ENCODE peak calls at places on chromosomes 7 and 10, in seven cellular contexts. R is substantia nigra; L is neural progenitor cell; V is naive thymus-derived CD4-positive, alpha-beta T cell; D is OCI-LY7; C is left ventricle myocardium inferior; J is lower lobe of right lung. A is an unnamed sample.

GRCh38 chr10:60434418-60435046 is 44.9 kb upstream of the ANK3 start:
- DNase-seq in R (peak; percentile 40), L (peak; percentile 61), V (no peak), D (peak; percentile 49), C (no peak), J (no peak), A (no peak)

GRCh38 chr10:103833731-103834365 is 21.5 kb downstream of the SH3PXD2A start:
- DNase-seq in R (no peak), L (no peak), V (no peak), D (peak; percentile 58), C (peak; percentile 67), J (peak; percentile 57), A (no peak)

GRCh38 chr7:151091431-151091830 is 5.2 kb downstream of the AGAP3 start:
- DNase-seq in R (no peak), L (peak; percentile 70), V (no peak), D (peak; percentile 42), C (no peak), J (no peak), A (no peak)

GRCh38 chr10:104441601-104442000 is 88.0 kb downstream of the CFAP58 start:
- DNase-seq in R (no peak), L (no peak), V (no peak), D (no peak), C (no peak), J (no peak), A (peak; percentile 52)

GRCh38 chr7:107687656-107688055 is 27.0 kb downstream of the SLC26A4 start:
- DNase-seq in R (no peak), L (no peak), V (no peak), D (no peak), C (no peak), J (no peak), A (no peak)

GRCh38 chr7:70336536-70336935 is 738.3 kb downstream of the AUTS2 start:
- DNase-seq in R (no peak), L (no peak), V (no peak), D (no peak), C (no peak), J (no peak), A (no peak)

GRCh38 chr7:121020243-121020642 is 31.7 kb downstream of the CPED1 start:
- DNase-seq in R (no peak), L (no peak), V (no peak), D (no peak), C (no peak), J (no peak), A (no peak)

GRCh38 chr7:2270495-2270894 is 28.5 kb downstream of the NUDT1 start:
- DNase-seq in R (no peak), L (peak; percentile 23), V (no peak), D (no peak), C (no peak), J (no peak), A (no peak)

GRCh38 chr10:129764901-129765663 is 199.0 kb downstream of the EBF3 start:
- DNase-seq in R (no peak), L (no peak), V (no peak), D (no peak), C (no peak), J (peak; percentile 6), A (no peak)

GRCh38 chr7:372939-373791 is 83.2 kb downstream of the FOXL3 start:
- DNase-seq in R (no peak), L (peak; percentile 62), V (no peak), D (no peak), C (peak; percentile 7), J (no peak), A (no peak)

GRCh38 chr7:117827861-117828260 is 45.4 kb downstream of the CTTNBP2 start:
- DNase-seq in R (no peak), L (no peak), V (no peak), D (no peak), C (no peak), J (no peak), A (peak; percentile 22)

GRCh38 chr10:24000271-24000813 is 208.6 kb upstream of the KIAA1217 start:
- DNase-seq in R (no peak), L (no peak), V (no peak), D (no peak), C (no peak), J (no peak), A (no peak)

GRCh38 chr7:67753891-67754290 is 757.3 kb downstream of the TYW1 start:
- DNase-seq in R (no peak), L (no peak), V (no peak), D (no peak), C (no peak), J (no peak), A (no peak)

GRCh38 chr7:45921699-45922519 is 837 bp upstream of the IGFBP3 start:
- DNase-seq in R (no peak), L (peak; percentile 88), V (no peak), D (peak; percentile 4), C (peak; percentile 66), J (peak; percentile 51), A (no peak)

GRCh38 chr10:127293640-127294039 is 97.2 kb upstream of the INSYN2A start:
- DNase-seq in R (no peak), L (no peak), V (peak; percentile 85), D (no peak), C (no peak), J (no peak), A (no peak)

GRCh38 chr10:5155951-5156350 is 29.0 kb downstream of the AKR1C8 start:
- DNase-seq in R (no peak), L (no peak), V (no peak), D (no peak), C (no peak), J (no peak), A (no peak)

GRCh38 chr7:1934756-1935155 is 264.7 kb downstream of the ELFN1 start:
- DNase-seq in R (no peak), L (no peak), V (no peak), D (no peak), C (no peak), J (no peak), A (no peak)

GRCh38 chr10:6204063-6204340 is 1.3 kb downstream of the PFKFB3 start:
- DNase-seq in R (no peak), L (peak; percentile 66), V (peak; percentile 52), D (peak; percentile 52), C (no peak), J (peak; percentile 80), A (no peak)

GRCh38 chr7:98646465-98646864 is 29.4 kb downstream of the NPTX2 start:
- DNase-seq in R (no peak), L (no peak), V (no peak), D (no peak), C (no peak), J (no peak), A (no peak)

GRCh38 chr7:121931149-121931922 is 58.4 kb downstream of the PTPRZ1 start:
- DNase-seq in R (no peak), L (no peak), V (no peak), D (no peak), C (no peak), J (no peak), A (no peak)

GRCh38 chr10:14356921-14357320 is 26.2 kb upstream of the FRMD4A start:
- DNase-seq in R (no peak), L (no peak), V (no peak), D (no peak), C (no peak), J (no peak), A (no peak)

GRCh38 chr7:129144095-129144833 is at the start of gene TSPAN33:
- DNase-seq in R (peak; percentile 69), L (peak; percentile 95), V (peak; percentile 57), D (peak; percentile 78), C (peak; percentile 81), J (peak; percentile 80), A (no peak)

GRCh38 chr7:128840326-128841170 is 10.3 kb downstream of the FLNC start:
- DNase-seq in R (no peak), L (no peak), V (no peak), D (no peak), C (peak; percentile 15), J (no peak), A (no peak)

DNA sequence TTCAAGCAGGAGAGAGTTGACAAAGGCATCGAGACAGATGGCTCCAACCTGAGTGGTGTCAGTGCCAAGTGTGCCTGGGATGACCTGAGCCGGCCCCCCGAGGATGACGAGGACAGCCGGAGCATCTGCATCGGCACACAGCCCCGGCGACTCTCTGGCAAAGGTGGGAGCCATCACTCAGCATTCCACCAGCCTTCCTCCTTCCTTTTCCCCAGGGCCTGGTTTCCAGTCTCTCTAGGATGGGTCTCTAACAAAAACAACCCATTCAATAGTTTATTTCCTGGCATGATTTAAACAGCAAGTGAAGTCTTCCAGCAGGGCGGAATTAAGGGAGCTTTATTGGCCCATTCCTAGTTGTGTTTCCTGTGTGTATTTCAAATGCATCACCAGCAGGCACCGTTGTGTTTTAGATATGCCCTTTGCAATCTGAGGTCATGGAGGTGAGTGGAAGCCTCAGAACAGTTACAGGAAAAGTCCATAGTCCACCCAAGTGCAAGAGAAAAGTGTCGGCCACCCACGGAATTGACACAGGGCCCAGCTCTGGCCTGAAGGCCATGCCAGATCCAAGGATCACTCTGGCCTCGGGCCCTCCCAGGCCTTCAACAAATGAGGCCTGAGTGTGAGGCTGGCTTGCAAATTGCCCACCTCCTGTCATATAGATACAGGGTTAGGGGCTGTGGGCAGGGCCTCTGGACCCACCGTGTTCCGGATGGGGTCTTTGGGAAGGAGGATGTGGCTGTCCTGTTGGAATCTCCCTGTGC is 47.0 kb upstream of the TRIM8 start:
- DNase-seq in R (no peak), L (no peak), V (no peak), D (no peak), C (peak; percentile 64), J (no peak), A (no peak)
- H3K27ac ChIP-seq in R (no peak overlapping the region), L (no peak overlapping the region), V (no peak overlapping the region), D (no peak overlapping the region), C (peak overlapping the region; percentile 89), J (peak overlapping the region; percentile 47), A (no peak overlapping the region)

GRCh38 chr7:17016402-17017010 is 134.7 kb upstream of the AGR3 start:
- DNase-seq in R (no peak), L (no peak), V (no peak), D (no peak), C (no peak), J (no peak), A (no peak)

GRCh38 chr7:17021205-17021604 is 139.4 kb upstream of the AGR3 start:
- DNase-seq in R (no peak), L (no peak), V (no peak), D (no peak), C (no peak), J (no peak), A (peak; percentile 69)

GRCh38 chr7:17015575-17015974 is 133.8 kb upstream of the AGR3 start:
- DNase-seq in R (no peak), L (no peak), V (no peak), D (no peak), C (no peak), J (no peak), A (no peak)

GRCh38 chr7:17020250-17020649 is 138.5 kb upstream of the AGR3 start:
- DNase-seq in R (no peak), L (no peak), V (no peak), D (no peak), C (no peak), J (no peak), A (no peak)

GRCh38 chr7:17019106-17019505 is 137.3 kb upstream of the AGR3 start:
- DNase-seq in R (no peak), L (no peak), V (no peak), D (no peak), C (no peak), J (no peak), A (no peak)
- H3K27ac ChIP-seq in R (no peak overlapping the region), L (no peak overlapping the region), V (no peak overlapping the region), D (no peak overlapping the region), C (no peak overlapping the region), J (no peak overlapping the region), A (no peak overlapping the region)

GRCh38 chr7:28812641-28813040 is 145.5 kb downstream of the TRIL start:
- DNase-seq in R (no peak), L (no peak), V (no peak), D (no peak), C (no peak), J (no peak), A (no peak)
- H3K27ac ChIP-seq in R (no peak overlapping the region), L (no peak overlapping the region), V (no peak overlapping the region), D (no peak overlapping the region), C (peak overlapping the region; percentile 7), J (no peak overlapping the region), A (no peak overlapping the region)

GRCh38 chr10:29559996-29560395 is 74.8 kb downstream of the SVIL start:
- DNase-seq in R (no peak), L (no peak), V (no peak), D (no peak), C (no peak), J (no peak), A (no peak)
- H3K27ac ChIP-seq in R (no peak overlapping the region), L (no peak overlapping the region), V (no peak overlapping the region), D (no peak overlapping the region), C (peak overlapping the region; percentile 54), J (no peak overlapping the region), A (no peak overlapping the region)

A was measured in epithelial cell of prostate.